ENCODE peak calls at places on chromosomes 12 and 14, in ten cellular contexts. P is mammary epithelial cell, R is substantia nigra, S is esophagus squamous epithelium, N is RWPE1, M is lower lobe of right lung, T is fibroblast of lung, G is Panc1, U is uterus, H is cardiac muscle cell. B is an unnamed sample.

GRCh38 chr14:28119849-28120248 is 646.7 kb upstream of the FOXG1 start:
- DNase-seq in P (no peak), R (no peak), S (no peak), N (no peak), M (no peak), T (no peak), G (no peak), U (no peak), H (no peak), B (no peak)

GRCh38 chr14:103023881-103024473 is 33.4 kb downstream of the CDC42BPB start:
- DNase-seq in P (no peak), R (no peak), S (no peak), N (no peak), M (no peak), T (peak; percentile 57), G (no peak), U (no peak), H (peak; percentile 68), B (no peak)

GRCh38 chr12:121391619-121392324 is 8.1 kb upstream of the RNF34 start:
- DNase-seq in P (peak; percentile 3), R (no peak), S (no peak), N (peak; percentile 3), M (peak; percentile 53), T (peak; percentile 59), G (no peak), U (peak; percentile 27), H (peak; percentile 83), B (no peak)

GRCh38 chr14:70173569-70173968 is 15.2 kb downstream of the SLC8A3 start:
- DNase-seq in P (no peak), R (no peak), S (no peak), N (no peak), M (no peak), T (no peak), G (no peak), U (no peak), H (no peak), B (no peak)

GRCh38 chr12:638948-639557 is 24.2 kb downstream of the NINJ2 start:
- DNase-seq in P (no peak), R (no peak), S (no peak), N (no peak), M (no peak), T (no peak), G (no peak), U (no peak), H (no peak), B (no peak)

GRCh38 chr12:212799-213526 is 994 bp downstream of the SLC6A12 start:
- DNase-seq in P (no peak), R (no peak), S (no peak), N (no peak), M (no peak), T (peak; percentile 28), G (no peak), U (peak; percentile 26), H (peak; percentile 37), B (no peak)

GRCh38 chr14:22099942-22100763 is 426.5 kb upstream of the OR4E1 start:
- DNase-seq in P (peak; percentile 72), R (peak; percentile 1), S (no peak), N (peak; percentile 63), M (no peak), T (peak; percentile 52), G (peak; percentile 53), U (peak; percentile 74), H (peak; percentile 75), B (peak; percentile 38)

GRCh38 chr12:100842156-100842555 is 47.6 kb downstream of the ANO4 start:
- DNase-seq in P (no peak), R (no peak), S (no peak), N (no peak), M (no peak), T (no peak), G (no peak), U (no peak), H (no peak), B (no peak)

GRCh38 chr14:65336191-65336591 is 76.3 kb upstream of the FUT8 start:
- DNase-seq in P (no peak), R (no peak), S (no peak), N (no peak), M (no peak), T (peak; percentile 41), G (no peak), U (no peak), H (peak; percentile 64), B (no peak)

GRCh38 chr14:22177870-22178269 is 411.2 kb downstream of the DAD1 start:
- DNase-seq in P (no peak), R (no peak), S (no peak), N (no peak), M (no peak), T (no peak), G (no peak), U (no peak), H (peak; percentile 10), B (no peak)

GRCh38 chr12:96220902-96221301 is 26.7 kb downstream of the ELK3 start:
- DNase-seq in P (peak; percentile 71), R (no peak), S (no peak), N (no peak), M (no peak), T (peak; percentile 62), G (no peak), U (no peak), H (no peak), B (no peak)

GRCh38 chr12:132523576-132524331 is 33.8 kb downstream of the FBRSL1 start:
- DNase-seq in P (peak; percentile 14), R (peak; percentile 27), S (no peak), N (peak; percentile 55), M (peak; percentile 81), T (peak; percentile 44), G (peak; percentile 17), U (peak; percentile 55), H (peak; percentile 51), B (peak; percentile 58)

GRCh38 chr14:48563465-48563864 is 888.1 kb upstream of the MDGA2 start:
- DNase-seq in P (peak; percentile 86), R (no peak), S (no peak), N (peak; percentile 27), M (no peak), T (no peak), G (no peak), U (no peak), H (no peak), B (no peak)

GRCh38 chr14:61561144-61561543 is 134.2 kb upstream of the HIF1A start:
- DNase-seq in P (no peak), R (no peak), S (no peak), N (no peak), M (no peak), T (peak; percentile 67), G (no peak), U (no peak), H (peak; percentile 89), B (no peak)

GRCh38 chr12:79555006-79555925 is 135.5 kb downstream of the PAWR start:
- DNase-seq in P (peak; percentile 28), R (no peak), S (no peak), N (no peak), M (no peak), T (peak; percentile 84), G (no peak), U (no peak), H (peak; percentile 83), B (no peak)

GRCh38 chr14:70706177-70706576 is 64.5 kb downstream of the TTC9 start:
- DNase-seq in P (no peak), R (no peak), S (no peak), N (no peak), M (no peak), T (no peak), G (no peak), U (no peak), H (no peak), B (no peak)

DNA sequence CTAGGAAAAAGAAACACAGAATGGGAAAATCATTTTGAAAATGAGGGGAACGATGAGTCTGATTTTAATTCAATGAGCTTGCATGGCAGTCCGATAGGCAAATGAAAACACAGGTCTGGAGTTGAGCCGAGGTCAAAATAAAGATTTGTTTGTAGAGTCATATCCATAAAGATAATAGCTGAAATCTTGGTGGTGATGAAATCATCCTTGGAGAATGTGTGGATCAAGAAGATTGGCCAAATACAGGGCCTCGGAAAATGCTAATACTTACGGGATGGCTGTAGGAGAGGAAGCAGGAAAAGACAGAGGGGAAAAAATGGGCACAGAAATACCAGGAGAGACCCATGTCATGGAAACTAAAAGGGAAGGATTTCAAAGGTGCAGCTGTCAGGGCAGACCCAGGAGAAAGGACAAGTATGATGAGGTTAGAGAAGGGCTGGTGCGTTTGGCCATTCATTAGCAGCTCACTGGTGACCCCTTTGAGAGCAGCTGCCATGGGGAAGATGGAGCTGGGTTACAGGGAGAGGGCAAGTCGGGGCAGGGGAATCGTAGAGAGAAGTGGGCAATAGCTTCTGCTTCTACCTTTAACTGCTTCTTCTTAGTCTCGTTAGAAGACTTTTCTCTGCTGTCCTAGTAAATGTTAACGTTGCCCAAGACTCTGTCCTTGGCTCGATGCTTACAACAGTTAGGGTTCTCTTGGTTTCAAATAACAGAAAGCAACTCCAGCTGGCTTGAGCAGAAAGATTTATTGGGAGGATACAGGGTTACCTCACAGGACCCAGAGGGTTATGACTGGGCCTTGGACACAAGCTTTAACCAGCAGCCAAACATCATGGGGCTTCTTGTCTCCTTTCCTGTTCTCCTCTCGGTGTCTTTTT is 161.8 kb downstream of the EFCAB11 start:
- DNase-seq in P (no peak), R (no peak), S (no peak), N (no peak), M (no peak), T (peak; percentile 83), G (no peak), U (peak; percentile 48), H (peak; percentile 47), B (no peak)
- H3K27ac ChIP-seq in P (no peak overlapping the region), R (no peak overlapping the region), S (peak overlapping the region; percentile 74), N (no peak overlapping the region), M (peak overlapping the region; percentile 28), T (peak overlapping the region; percentile 14), G (no peak overlapping the region), U (peak overlapping the region; percentile 42), H (no peak overlapping the region), B (no peak overlapping the region)

GRCh38 chr14:76268013-76268376 is 107.9 kb upstream of the ESRRB start:
- DNase-seq in P (no peak), R (no peak), S (no peak), N (no peak), M (no peak), T (no peak), G (no peak), U (no peak), H (no peak), B (no peak)
- H3K27ac ChIP-seq in P (no peak overlapping the region), R (no peak overlapping the region), S (no peak overlapping the region), N (no peak overlapping the region), M (no peak overlapping the region), T (no peak overlapping the region), G (no peak overlapping the region), U (no peak overlapping the region), H (no peak overlapping the region), B (no peak overlapping the region)

DNA sequence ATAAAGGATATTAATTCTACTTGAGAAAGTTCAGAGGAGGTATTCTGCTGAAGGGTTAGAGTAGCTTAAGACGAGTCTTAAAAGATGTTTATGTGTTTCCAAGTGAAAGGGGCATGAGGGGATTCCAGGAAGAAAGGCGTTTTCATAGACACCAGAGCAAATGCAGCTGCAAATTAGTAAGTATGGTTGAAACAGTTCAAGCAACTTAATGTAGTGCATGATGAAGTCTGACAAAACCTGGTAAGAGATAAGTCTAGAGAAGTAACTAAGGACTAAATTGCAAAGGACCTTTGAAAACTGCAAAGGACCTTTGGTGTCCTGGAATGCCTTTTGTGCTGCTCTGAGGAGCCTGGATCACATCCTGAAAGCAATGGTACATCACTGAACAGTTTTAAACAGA is 11.5 kb downstream of the LUM start:
- DNase-seq in P (no peak), R (no peak), S (no peak), N (no peak), M (no peak), T (no peak), G (no peak), U (no peak), H (no peak), B (no peak)
- H3K27ac ChIP-seq in P (no peak overlapping the region), R (no peak overlapping the region), S (no peak overlapping the region), N (no peak overlapping the region), M (no peak overlapping the region), T (no peak overlapping the region), G (no peak overlapping the region), U (peak overlapping the region; percentile 57), H (no peak overlapping the region), B (no peak overlapping the region)

GRCh38 chr14:56694609-56695008 is 115.0 kb downstream of the TMEM260 start:
- DNase-seq in P (no peak), R (no peak), S (no peak), N (no peak), M (no peak), T (no peak), G (no peak), U (no peak), H (no peak), B (no peak)
- H3K27ac ChIP-seq in P (no peak overlapping the region), R (no peak overlapping the region), S (no peak overlapping the region), N (no peak overlapping the region), M (no peak overlapping the region), T (no peak overlapping the region), G (no peak overlapping the region), U (no peak overlapping the region), H (no peak overlapping the region), B (no peak overlapping the region)

B was measured in prostate gland.